ENCODE peak calls at places on chromosomes 13 and 19, in four cellular contexts. Q is NCI-H2029, B is RPMI8226, I is caudate nucleus. Z is an unnamed sample.

GRCh38 chr13:27728271-27728670 is 64.0 kb upstream of the GSX1 start:
- DNase-seq in Q (no peak), B (peak; percentile 3), I (peak; percentile 27), Z (no peak)

GRCh38 chr13:106599875-106600797 is 32.2 kb upstream of the ARGLU1 start:
- DNase-seq in Q (no peak), B (peak; percentile 23), I (no peak), Z (no peak)

GRCh38 chr13:57634829-57635165 is 3.3 kb downstream of the PCDH17 start:
- DNase-seq in Q (no peak), B (no peak), I (no peak), Z (no peak)

GRCh38 chr13:91174886-91175501 is 172.5 kb upstream of the MIR17HG start:
- DNase-seq in Q (no peak), B (no peak), I (no peak), Z (no peak)

GRCh38 chr19:38394488-38394887 is 6.0 kb downstream of the SPRED3 start:
- DNase-seq in Q (peak; percentile 10), B (peak; percentile 17), I (no peak), Z (no peak)

GRCh38 chr13:44218501-44219240 is 155.0 kb upstream of the SERP2 start:
- DNase-seq in Q (peak; percentile 62), B (no peak), I (no peak), Z (no peak)

GRCh38 chr19:27793128-27793643 is 1419.8 kb downstream of the UQCRFS1 start:
- DNase-seq in Q (peak; percentile 87), B (peak; percentile 94), I (no peak), Z (peak; percentile 95)

GRCh38 chr13:44819245-44819644 is 170.0 kb downstream of the NUFIP1 start:
- DNase-seq in Q (peak; percentile 74), B (no peak), I (no peak), Z (peak; percentile 29)

GRCh38 chr13:73335226-73335625 is 276.4 kb downstream of the KLF5 start:
- DNase-seq in Q (no peak), B (no peak), I (no peak), Z (no peak)

Z was measured in OCI-M1.